ENCODE peak calls at places on chromosomes 1 and 21, in nine cellular contexts. K is EL, Z is MM.1S, H is mucosa of gallbladder, W is suprapubic skin, X is NCI-H1092 treated with DMSO at 0.1 percent for 48 hours, J is PC-9, M is SK-MEL-5, Q is germinal center. N is an unnamed sample.

GRCh38 chr1:16253332-16253922 is 16.4 kb upstream of the CPLANE2 start:
- DNase-seq in K (no peak), Z (no peak), H (no peak), W (no peak), X (no peak), J (no peak), M (no peak), Q (no peak), N (no peak)

GRCh38 chr1:54600947-54601725 is 22.2 kb downstream of the FAM151A start:
- DNase-seq in K (no peak), Z (no peak), H (no peak), W (no peak), X (no peak), J (no peak), M (no peak), Q (no peak), N (no peak)

GRCh38 chr1:163035791-163036249 is 33.3 kb upstream of the RGS4 start:
- DNase-seq in K (peak), Z (no peak), H (no peak), W (no peak), X (peak), J (peak), M (no peak), Q (no peak), N (no peak)

GRCh38 chr1:51313961-51314777 is 16.2 kb downstream of the TTC39A start:
- DNase-seq in K (peak), Z (no peak), H (peak), W (no peak), X (no peak), J (peak), M (no peak), Q (no peak), N (no peak)

GRCh38 chr1:78475888-78476610 is 14.7 kb upstream of the PTGFR start:
- DNase-seq in K (no peak), Z (no peak), H (no peak), W (no peak), X (no peak), J (no peak), M (peak), Q (no peak), N (no peak)

GRCh38 chr1:180208264-180208663 is 21.8 kb upstream of the LHX4 start:
- DNase-seq in K (no peak), Z (no peak), H (no peak), W (no peak), X (no peak), J (no peak), M (no peak), Q (no peak), N (no peak)

GRCh38 chr1:172270605-172271004 is 149.9 kb upstream of the C1orf105 start:
- DNase-seq in K (no peak), Z (no peak), H (no peak), W (no peak), X (no peak), J (no peak), M (no peak), Q (no peak), N (no peak)

GRCh38 chr1:32331549-32331948 is 4.5 kb downstream of the MARCKSL1 start:
- DNase-seq in K (no peak), Z (no peak), H (no peak), W (no peak), X (no peak), J (no peak), M (no peak), Q (no peak), N (no peak)

GRCh38 chr1:44366576-44366975 is 11.5 kb upstream of the ERI3 start:
- DNase-seq in K (no peak), Z (no peak), H (no peak), W (no peak), X (no peak), J (no peak), M (no peak), Q (no peak), N (no peak)

GRCh38 chr21:26443291-26443690 is 129.8 kb downstream of the CYYR1 start:
- DNase-seq in K (no peak), Z (no peak), H (no peak), W (no peak), X (no peak), J (no peak), M (no peak), Q (no peak), N (no peak)

GRCh38 chr1:36151845-36152203 is 2.5 kb upstream of the TRAPPC3 start:
- DNase-seq in K (no peak), Z (peak), H (no peak), W (no peak), X (no peak), J (no peak), M (no peak), Q (no peak), N (no peak)

GRCh38 chr1:186535388-186536133 is 74.6 kb upstream of the PDC start:
- DNase-seq in K (peak), Z (no peak), H (no peak), W (no peak), X (no peak), J (no peak), M (no peak), Q (no peak), N (no peak)

GRCh38 chr1:5690878-5691277 is 301.3 kb downstream of the NPHP4 start:
- DNase-seq in K (no peak), Z (no peak), H (no peak), W (no peak), X (no peak), J (no peak), M (no peak), Q (no peak), N (no peak)

GRCh38 chr1:173856903-173857302 is 10.9 kb downstream of the GAS5 start:
- DNase-seq in K (no peak), Z (no peak), H (no peak), W (no peak), X (no peak), J (no peak), M (no peak), Q (no peak), N (no peak)

GRCh38 chr1:26358411-26359384 is 4.8 kb upstream of the CRYBG2 start:
- DNase-seq in K (no peak), Z (peak), H (peak), W (no peak), X (no peak), J (peak), M (no peak), Q (no peak), N (no peak)

GRCh38 chr1:46466477-46467182 is 23.0 kb upstream of the DMBX1 start:
- DNase-seq in K (peak), Z (no peak), H (no peak), W (no peak), X (no peak), J (no peak), M (no peak), Q (no peak), N (no peak)

GRCh38 chr1:85581802-85582686 is 1.5 kb downstream of the CCN1 start:
- DNase-seq in K (peak), Z (no peak), H (no peak), W (no peak), X (no peak), J (peak), M (peak), Q (no peak), N (no peak)

GRCh38 chr1:1210726-1211540 is 3.0 kb downstream of the TNFRSF4 start:
- DNase-seq in K (no peak), Z (no peak), H (no peak), W (peak), X (no peak), J (no peak), M (no peak), Q (no peak), N (no peak)

GRCh38 chr1:196317535-196318522 is 290.4 kb downstream of the KCNT2 start:
- DNase-seq in K (peak), Z (peak), H (no peak), W (no peak), X (peak), J (no peak), M (peak), Q (no peak), N (no peak)

GRCh38 chr1:150233359-150234308 is 2.3 kb downstream of the ANP32E start:
- DNase-seq in K (peak), Z (peak), H (no peak), W (no peak), X (no peak), J (peak), M (peak), Q (peak), N (no peak)

GRCh38 chr1:58921342-58921741 is 137.5 kb upstream of the JUN start:
- DNase-seq in K (no peak), Z (no peak), H (no peak), W (no peak), X (no peak), J (no peak), M (no peak), Q (no peak), N (no peak)

GRCh38 chr1:7856345-7856744 is 3.5 kb upstream of the UTS2 start:
- DNase-seq in K (no peak), Z (no peak), H (no peak), W (no peak), X (no peak), J (no peak), M (peak), Q (peak), N (no peak)

GRCh38 chr1:171251042-171251740 is 2.9 kb downstream of the FMO1 start:
- DNase-seq in K (peak), Z (peak), H (peak), W (no peak), X (peak), J (no peak), M (no peak), Q (peak), N (no peak)

GRCh38 chr1:73327998-73328397 is 870.0 kb downstream of the LRRIQ3 start:
- DNase-seq in K (no peak), Z (no peak), H (no peak), W (no peak), X (no peak), J (no peak), M (no peak), Q (no peak), N (peak)

GRCh38 chr1:29256979-29257804 is 20.9 kb downstream of the PTPRU start:
- DNase-seq in K (peak), Z (no peak), H (no peak), W (no peak), X (peak), J (no peak), M (peak), Q (no peak), N (no peak)

GRCh38 chr1:153922076-153922837 is 515 bp downstream of the GATAD2B start:
- DNase-seq in K (peak), Z (no peak), H (no peak), W (peak), X (peak), J (peak), M (peak), Q (no peak), N (no peak)

GRCh38 chr1:199742547-199742946 is 285.0 kb upstream of the NR5A2 start:
- DNase-seq in K (peak), Z (no peak), H (no peak), W (no peak), X (no peak), J (peak), M (peak), Q (no peak), N (no peak)

GRCh38 chr1:93502561-93502960 is 54.6 kb downstream of the FNBP1L start:
- DNase-seq in K (no peak), Z (no peak), H (no peak), W (no peak), X (no peak), J (no peak), M (no peak), Q (no peak), N (no peak)

GRCh38 chr1:20775700-20776099 is 11.4 kb downstream of the HP1BP3 start:
- DNase-seq in K (no peak), Z (no peak), H (no peak), W (no peak), X (no peak), J (no peak), M (no peak), Q (no peak), N (no peak)

GRCh38 chr1:12031039-12031980 is 12.0 kb downstream of the MIIP start:
- DNase-seq in K (peak), Z (peak), H (no peak), W (no peak), X (no peak), J (no peak), M (peak), Q (peak), N (peak)

GRCh38 chr1:2802421-2802961 is 998 bp upstream of the TTC34 start:
- DNase-seq in K (no peak), Z (no peak), H (no peak), W (peak), X (no peak), J (no peak), M (no peak), Q (no peak), N (no peak)

GRCh38 chr1:206772228-206773002 is at the start of gene IL10:
- DNase-seq in K (no peak), Z (peak), H (no peak), W (no peak), X (no peak), J (no peak), M (no peak), Q (peak), N (no peak)

GRCh38 chr1:10667815-10668214 is 128.6 kb downstream of the CASZ1 start:
- DNase-seq in K (no peak), Z (no peak), H (no peak), W (no peak), X (peak), J (no peak), M (no peak), Q (no peak), N (no peak)

N was measured in GM10248.